ENCODE peak calls at places on chromosomes 12 and 14, in four cellular contexts. One of them, this sample, is unnamed.
A peak's percentile ranks its signal among the peaks of the same experiment; 100 is the strongest.

GRCh38 chr14:52399104-52399503 is 85.0 kb downstream of the PTGER2 start:
- DNase-seq in fibroblast of pulmonary artery: no peak
- DNase-seq in fibroblast of villous mesenchyme: no peak
- DNase-seq in cardiac muscle cell: no peak
- DNase-seq in this sample: no peak

GRCh38 chr12:51971679-51972423 is 20.4 kb downstream of the ACVR1B start:
- DNase-seq in cardiac muscle cell: peak; percentile 55
- DNase-seq in fibroblast of villous mesenchyme: peak; percentile 54
- DNase-seq in fibroblast of pulmonary artery: peak; percentile 53
- DNase-seq in this sample: no peak

GRCh38 chr12:128337456-128338160 is 70.6 kb downstream of the TMEM132C start:
- DNase-seq in cardiac muscle cell: no peak
- DNase-seq in fibroblast of villous mesenchyme: no peak
- DNase-seq in fibroblast of pulmonary artery: no peak
- DNase-seq in this sample: no peak

GRCh38 chr12:64826234-64826633 is 1.8 kb downstream of the TBC1D30 start:
- DNase-seq in fibroblast of pulmonary artery: peak; percentile 68
- DNase-seq in fibroblast of villous mesenchyme: peak; percentile 41
- DNase-seq in cardiac muscle cell: peak; percentile 76
- DNase-seq in this sample: peak; percentile 66

GRCh38 chr14:24801024-24801423 is 167.0 kb upstream of the GZMB start:
- DNase-seq in fibroblast of pulmonary artery: no peak
- DNase-seq in cardiac muscle cell: no peak
- DNase-seq in fibroblast of villous mesenchyme: no peak
- DNase-seq in this sample: no peak

GRCh38 chr12:26971963-26972362 is 33.7 kb downstream of the FGFR1OP2 start:
- DNase-seq in fibroblast of villous mesenchyme: no peak
- DNase-seq in fibroblast of pulmonary artery: no peak
- DNase-seq in cardiac muscle cell: no peak
- DNase-seq in this sample: no peak

GRCh38 chr12:104866286-104866685 is 91.8 kb downstream of the SLC41A2 start:
- DNase-seq in fibroblast of villous mesenchyme: peak; percentile 12
- DNase-seq in fibroblast of pulmonary artery: peak; percentile 89
- DNase-seq in cardiac muscle cell: peak; percentile 91
- DNase-seq in this sample: no peak

GRCh38 chr12:121693155-121693554 is 19.4 kb upstream of the TMEM120B start:
- DNase-seq in cardiac muscle cell: no peak
- DNase-seq in fibroblast of villous mesenchyme: no peak
- DNase-seq in fibroblast of pulmonary artery: no peak
- DNase-seq in this sample: no peak

GRCh38 chr12:64796205-64796845 is 28.1 kb upstream of the TBC1D30 start:
- DNase-seq in cardiac muscle cell: peak; percentile 94
- DNase-seq in fibroblast of villous mesenchyme: peak; percentile 92
- DNase-seq in fibroblast of pulmonary artery: peak; percentile 95
- DNase-seq in this sample: peak; percentile 93

GRCh38 chr12:102879144-102879763 is 37.8 kb downstream of the PAH start:
- DNase-seq in cardiac muscle cell: peak; percentile 25
- DNase-seq in fibroblast of villous mesenchyme: peak; percentile 28
- DNase-seq in fibroblast of pulmonary artery: peak; percentile 9
- DNase-seq in this sample: peak; percentile 81

GRCh38 chr14:102445641-102446040 is 63.9 kb downstream of the ANKRD9 start:
- DNase-seq in cardiac muscle cell: no peak
- DNase-seq in fibroblast of villous mesenchyme: no peak
- DNase-seq in fibroblast of pulmonary artery: no peak
- DNase-seq in this sample: no peak

GRCh38 chr12:1350055-1350933 is 244.1 kb downstream of the FBXL14 start:
- DNase-seq in fibroblast of pulmonary artery: peak; percentile 62
- DNase-seq in cardiac muscle cell: peak; percentile 34
- DNase-seq in fibroblast of villous mesenchyme: peak; percentile 89
- DNase-seq in this sample: peak; percentile 38

GRCh38 chr14:36738269-36738668 is 76.6 kb downstream of the PAX9 start:
- DNase-seq in fibroblast of pulmonary artery: no peak
- DNase-seq in cardiac muscle cell: no peak
- DNase-seq in fibroblast of villous mesenchyme: no peak
- DNase-seq in this sample: no peak

GRCh38 chr12:10182662-10183061 is 3.8 kb downstream of the TMEM52B start:
- DNase-seq in fibroblast of pulmonary artery: peak; percentile 52
- DNase-seq in cardiac muscle cell: peak; percentile 66
- DNase-seq in fibroblast of villous mesenchyme: peak; percentile 94
- DNase-seq in this sample: peak; percentile 86

GRCh38 chr12:106586535-106586802 is 3.7 kb downstream of the RFX4 start:
- DNase-seq in fibroblast of pulmonary artery: no peak
- DNase-seq in cardiac muscle cell: no peak
- DNase-seq in fibroblast of villous mesenchyme: no peak
- DNase-seq in this sample: no peak
- H3K4me3 ChIP-seq in fibroblast of pulmonary artery: no peak overlapping the region
- H3K4me3 ChIP-seq in cardiac muscle cell: peak overlapping the region; percentile 29
- H3K4me3 ChIP-seq in fibroblast of villous mesenchyme: no peak overlapping the region
- H3K4me3 ChIP-seq in this sample: no peak overlapping the region

GRCh38 chr14:103725739-103726395 is 10.3 kb downstream of the ZFYVE21 start:
- DNase-seq in cardiac muscle cell: no peak
- DNase-seq in fibroblast of villous mesenchyme: no peak
- DNase-seq in fibroblast of pulmonary artery: no peak
- DNase-seq in this sample: no peak

GRCh38 chr14:103728141-103728540 is 12.5 kb downstream of the ZFYVE21 start:
- DNase-seq in cardiac muscle cell: no peak
- DNase-seq in fibroblast of villous mesenchyme: no peak
- DNase-seq in fibroblast of pulmonary artery: no peak
- DNase-seq in this sample: no peak

GRCh38 chr14:103728721-103729120 is 13.1 kb downstream of the ZFYVE21 start:
- DNase-seq in fibroblast of pulmonary artery: no peak
- DNase-seq in cardiac muscle cell: no peak
- DNase-seq in fibroblast of villous mesenchyme: no peak
- DNase-seq in this sample: peak; percentile 29

GRCh38 chr14:103726474-103726873 is 10.9 kb downstream of the ZFYVE21 start:
- DNase-seq in fibroblast of villous mesenchyme: no peak
- DNase-seq in cardiac muscle cell: no peak
- DNase-seq in fibroblast of pulmonary artery: no peak
- DNase-seq in this sample: no peak

GRCh38 chr14:103727313-103728000 is 11.8 kb downstream of the ZFYVE21 start:
- DNase-seq in cardiac muscle cell: no peak
- DNase-seq in fibroblast of villous mesenchyme: no peak
- DNase-seq in fibroblast of pulmonary artery: no peak
- DNase-seq in this sample: no peak
- H3K4me3 ChIP-seq in cardiac muscle cell: no peak overlapping the region
- H3K4me3 ChIP-seq in fibroblast of villous mesenchyme: no peak overlapping the region
- H3K4me3 ChIP-seq in fibroblast of pulmonary artery: no peak overlapping the region
- H3K4me3 ChIP-seq in this sample: no peak overlapping the region

GRCh38 chr12:43126652-43127051 is 425.4 kb downstream of the ADAMTS20 start:
- DNase-seq in fibroblast of pulmonary artery: no peak
- DNase-seq in cardiac muscle cell: no peak
- DNase-seq in fibroblast of villous mesenchyme: no peak
- DNase-seq in this sample: no peak

GRCh38 chr12:43132291-43132690 is 419.7 kb downstream of the ADAMTS20 start:
- DNase-seq in fibroblast of pulmonary artery: no peak
- DNase-seq in fibroblast of villous mesenchyme: no peak
- DNase-seq in cardiac muscle cell: no peak
- DNase-seq in this sample: no peak

GRCh38 chr12:43131304-43131703 is 420.7 kb downstream of the ADAMTS20 start:
- DNase-seq in fibroblast of pulmonary artery: peak; percentile 16
- DNase-seq in cardiac muscle cell: no peak
- DNase-seq in fibroblast of villous mesenchyme: no peak
- DNase-seq in this sample: no peak
- H3K4me3 ChIP-seq in fibroblast of pulmonary artery: no peak overlapping the region
- H3K4me3 ChIP-seq in cardiac muscle cell: no peak overlapping the region
- H3K4me3 ChIP-seq in fibroblast of villous mesenchyme: no peak overlapping the region
- H3K4me3 ChIP-seq in this sample: no peak overlapping the region

GRCh38 chr14:23568021-23568599 is 519 bp upstream of the AP1G2 start:
- DNase-seq in fibroblast of pulmonary artery: no peak
- DNase-seq in fibroblast of villous mesenchyme: no peak
- DNase-seq in cardiac muscle cell: no peak
- DNase-seq in this sample: no peak
- H3K4me3 ChIP-seq in fibroblast of pulmonary artery: peak overlapping the region; percentile 74
- H3K4me3 ChIP-seq in fibroblast of villous mesenchyme: peak overlapping the region; percentile 75
- H3K4me3 ChIP-seq in cardiac muscle cell: peak overlapping the region; percentile 48
- H3K4me3 ChIP-seq in this sample: peak overlapping the region; percentile 63

GRCh38 chr14:67814826-67815225 is 1.6 kb downstream of the ZFYVE26 start:
- DNase-seq in fibroblast of pulmonary artery: no peak
- DNase-seq in fibroblast of villous mesenchyme: no peak
- DNase-seq in cardiac muscle cell: no peak
- DNase-seq in this sample: no peak
- H3K4me3 ChIP-seq in fibroblast of pulmonary artery: no peak overlapping the region
- H3K4me3 ChIP-seq in fibroblast of villous mesenchyme: no peak overlapping the region
- H3K4me3 ChIP-seq in cardiac muscle cell: no peak overlapping the region
- H3K4me3 ChIP-seq in this sample: no peak overlapping the region

DNA sequence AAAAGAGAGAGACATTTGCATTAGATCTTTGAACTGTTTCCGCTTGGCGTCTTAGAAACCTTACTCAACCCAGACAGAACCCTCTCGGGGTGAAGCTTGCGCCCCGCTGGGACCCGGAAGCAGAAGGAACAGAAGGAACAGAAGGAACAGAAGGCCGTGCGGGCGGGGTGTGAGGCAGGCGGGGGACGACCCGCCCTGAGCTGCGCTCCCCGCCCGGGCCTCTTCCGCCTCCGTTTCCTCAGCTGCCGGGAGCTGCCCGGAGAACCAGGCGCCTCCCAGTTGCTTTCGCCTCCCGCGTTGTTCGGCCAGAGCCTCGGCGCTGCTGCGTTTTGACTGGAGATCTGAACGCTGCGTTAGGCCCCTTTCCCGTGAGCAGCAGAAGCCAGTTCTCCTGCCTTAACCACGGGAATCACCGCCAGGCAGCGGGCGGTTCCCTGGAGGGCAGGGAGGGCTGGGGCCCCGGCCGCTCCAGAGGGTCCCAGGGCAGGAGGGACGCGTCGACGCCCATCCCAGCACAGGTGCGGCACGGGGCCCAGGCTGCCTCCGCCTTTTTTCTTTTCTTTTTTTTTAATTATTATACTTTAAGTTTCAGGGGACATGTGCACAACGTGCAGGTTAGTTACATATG is 19.3 kb upstream of the MMP17 start:
- DNase-seq in cardiac muscle cell: peak; percentile 67
- DNase-seq in fibroblast of pulmonary artery: no peak
- DNase-seq in fibroblast of villous mesenchyme: peak; percentile 48
- DNase-seq in this sample: no peak
- H3K4me3 ChIP-seq in cardiac muscle cell: no peak overlapping the region
- H3K4me3 ChIP-seq in fibroblast of pulmonary artery: no peak overlapping the region
- H3K4me3 ChIP-seq in fibroblast of villous mesenchyme: peak overlapping the region; percentile 55
- H3K4me3 ChIP-seq in this sample: peak overlapping the region; percentile 10

DNA sequence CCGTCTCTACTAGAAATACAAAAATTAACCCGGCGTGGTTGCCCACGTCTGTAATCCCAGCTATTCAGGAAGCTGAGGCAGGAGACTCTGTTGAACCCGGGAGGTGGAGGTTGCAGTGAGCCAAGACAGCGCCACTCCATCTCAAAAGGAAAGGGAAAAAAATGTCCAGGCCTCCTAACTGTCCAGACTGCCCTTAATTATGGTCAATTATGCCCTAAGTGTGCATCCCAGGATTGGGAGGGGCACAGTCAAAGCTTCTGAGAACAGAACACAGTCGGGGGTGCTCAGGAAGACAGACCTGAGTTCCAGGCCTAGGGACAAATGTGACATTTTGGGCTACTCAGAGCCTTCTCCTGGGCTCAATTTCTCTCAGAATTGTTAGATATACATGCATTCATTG is 31.8 kb upstream of the SMUG1 start:
- DNase-seq in fibroblast of villous mesenchyme: no peak
- DNase-seq in fibroblast of pulmonary artery: no peak
- DNase-seq in cardiac muscle cell: no peak
- DNase-seq in this sample: no peak
- H3K4me3 ChIP-seq in fibroblast of villous mesenchyme: no peak overlapping the region
- H3K4me3 ChIP-seq in fibroblast of pulmonary artery: no peak overlapping the region
- H3K4me3 ChIP-seq in cardiac muscle cell: no peak overlapping the region
- H3K4me3 ChIP-seq in this sample: no peak overlapping the region

GRCh38 chr12:44405267-44405666 is 470.8 kb downstream of the NELL2 start:
- DNase-seq in cardiac muscle cell: no peak
- DNase-seq in fibroblast of villous mesenchyme: no peak
- DNase-seq in fibroblast of pulmonary artery: no peak
- DNase-seq in this sample: no peak
- H3K4me3 ChIP-seq in cardiac muscle cell: no peak overlapping the region
- H3K4me3 ChIP-seq in fibroblast of villous mesenchyme: no peak overlapping the region
- H3K4me3 ChIP-seq in fibroblast of pulmonary artery: no peak overlapping the region
- H3K4me3 ChIP-seq in this sample: no peak overlapping the region

GRCh38 chr14:99795046-99795445 is 1.8 kb downstream of the EML1 start:
- DNase-seq in cardiac muscle cell: no peak
- DNase-seq in fibroblast of villous mesenchyme: no peak
- DNase-seq in fibroblast of pulmonary artery: no peak
- DNase-seq in this sample: no peak
- H3K4me3 ChIP-seq in cardiac muscle cell: no peak overlapping the region
- H3K4me3 ChIP-seq in fibroblast of villous mesenchyme: no peak overlapping the region
- H3K4me3 ChIP-seq in fibroblast of pulmonary artery: no peak overlapping the region
- H3K4me3 ChIP-seq in this sample: no peak overlapping the region